ENCODE peak calls at places on chromosomes 16 and 17, in five cellular contexts. C is CD14-positive monocyte, Q is A549, I is transverse colon, T is AG10803. A is an unnamed sample.
A peak's percentile ranks its signal among the peaks of the same experiment; 100 is the strongest.

GRCh38 chr16:12228607-12229499 is 252.3 kb downstream of the SNX29 start:
- DNase-seq in C (no peak), T (peak; percentile 86), Q (peak; percentile 57), I (peak; percentile 80), A (no peak)

GRCh38 chr16:69314534-69314933 is 3.4 kb downstream of the VPS4A start:
- DNase-seq in Q (no peak), I (no peak), T (no peak), C (no peak), A (no peak)

GRCh38 chr17:78174870-78175642 is 6.7 kb downstream of the SYNGR2 start:
- DNase-seq in I (peak; percentile 62), Q (no peak), C (no peak), T (no peak), A (no peak)

GRCh38 chr16:66399930-66400329 is 27.2 kb upstream of the BEAN1 start:
- DNase-seq in I (no peak), Q (no peak), C (no peak), T (no peak), A (peak; percentile 32)

GRCh38 chr16:21158208-21159110 is at the start of gene LDAF1:
- DNase-seq in I (peak; percentile 91), T (peak; percentile 69), Q (peak; percentile 75), C (peak; percentile 68), A (peak; percentile 83)

GRCh38 chr17:43822566-43823190 is 10.3 kb downstream of the MPP3 start:
- DNase-seq in I (no peak), C (no peak), T (no peak), Q (no peak), A (no peak)

GRCh38 chr17:14805348-14805747 is 459.8 kb downstream of the PMP22 start:
- DNase-seq in I (no peak), T (peak; percentile 15), C (no peak), Q (no peak), A (no peak)

GRCh38 chr17:29616300-29617048 is 6.2 kb downstream of the CORO6 start:
- DNase-seq in T (no peak), I (no peak), Q (no peak), C (no peak), A (no peak)

GRCh38 chr17:16491703-16492612 is at the start of gene LRRC75A:
- DNase-seq in C (no peak), I (peak; percentile 57), T (peak; percentile 22), Q (peak; percentile 53), A (peak; percentile 76)

GRCh38 chr17:83089322-83090156 is 10.1 kb downstream of the METRNL start:
- DNase-seq in T (no peak), Q (no peak), I (peak; percentile 78), C (peak; percentile 91), A (no peak)

GRCh38 chr17:43570518-43570928 is 24.4 kb upstream of the ETV4 start:
- DNase-seq in C (no peak), I (no peak), T (peak; percentile 68), Q (no peak), A (no peak)

GRCh38 chr17:71453876-71454422 is 666.9 kb upstream of the SOX9 start:
- DNase-seq in I (no peak), Q (no peak), T (no peak), C (no peak), A (no peak)

GRCh38 chr17:72665841-72666518 is 426.5 kb downstream of the SLC39A11 start:
- DNase-seq in I (no peak), Q (no peak), C (no peak), T (peak; percentile 43), A (no peak)

GRCh38 chr17:39225974-39226683 is 384 bp upstream of the STAC2 start:
- DNase-seq in C (no peak), I (peak; percentile 46), Q (peak; percentile 91), T (no peak), A (peak; percentile 91)

GRCh38 chr17:7631398-7632380 is 1.8 kb downstream of the SHBG start:
- DNase-seq in T (no peak), C (no peak), I (no peak), Q (no peak), A (no peak)

GRCh38 chr16:70728145-70728544 is 42.3 kb upstream of the MTSS2 start:
- DNase-seq in Q (no peak), I (no peak), T (no peak), C (no peak), A (no peak)

GRCh38 chr17:65855245-65855644 is 293.8 kb upstream of the AXIN2 start:
- DNase-seq in T (peak; percentile 6), C (no peak), Q (peak; percentile 28), I (no peak), A (no peak)

GRCh38 chr17:57369509-57369945 is 113.2 kb downstream of the MSI2 start:
- DNase-seq in Q (no peak), I (no peak), T (peak; percentile 7), C (no peak), A (no peak)

GRCh38 chr17:17837966-17838962 is 1.5 kb upstream of the SREBF1 start:
- DNase-seq in T (no peak), C (no peak), I (peak; percentile 64), Q (peak; percentile 77), A (no peak)

GRCh38 chr17:47315451-47316266 is 8.1 kb upstream of the EFCAB13 start:
- DNase-seq in C (no peak), I (peak; percentile 33), T (peak; percentile 79), Q (peak; percentile 84), A (no peak)

GRCh38 chr17:71899317-71899716 is 221.5 kb upstream of the SOX9 start:
- DNase-seq in I (no peak), Q (no peak), T (no peak), C (no peak), A (no peak)

GRCh38 chr17:7997186-7997585 is 5.2 kb upstream of the GUCY2D start:
- DNase-seq in Q (peak; percentile 68), T (peak; percentile 22), C (no peak), I (peak; percentile 67), A (no peak)

GRCh38 chr16:67115649-67116048 is 5.9 kb downstream of the PHAF1 start:
- DNase-seq in I (no peak), Q (peak; percentile 68), T (peak; percentile 91), C (peak; percentile 80), A (no peak)

GRCh38 chr17:48261297-48261880 is 153.8 kb downstream of the SNX11 start:
- DNase-seq in I (peak; percentile 30), C (no peak), T (peak; percentile 17), Q (peak; percentile 74), A (no peak)

GRCh38 chr17:39781814-39782213 is 44.1 kb downstream of the GRB7 start:
- DNase-seq in I (no peak), C (no peak), Q (no peak), T (no peak), A (no peak)

GRCh38 chr17:82644148-82644547 is 4.1 kb downstream of the WDR45B start:
- DNase-seq in T (no peak), I (no peak), C (no peak), Q (no peak), A (no peak)

GRCh38 chr17:9958586-9959281 is 53.7 kb upstream of the RCVRN start:
- DNase-seq in C (peak; percentile 51), I (no peak), Q (no peak), T (no peak), A (no peak)

GRCh38 chr17:75069783-75070182 is 18.0 kb upstream of the SLC16A5 start:
- DNase-seq in Q (peak; percentile 78), C (no peak), T (peak; percentile 33), I (no peak), A (no peak)

GRCh38 chr17:3647769-3648540 is 11.4 kb downstream of the CTNS start:
- DNase-seq in T (peak; percentile 74), Q (peak; percentile 62), C (no peak), I (peak; percentile 67), A (no peak)
- TF ChIP-seq CTCF in T (peak; percentile 67), Q (peak; percentile 55), C (peak; percentile 23), I (peak; percentile 47), A (peak; percentile 74)

DNA sequence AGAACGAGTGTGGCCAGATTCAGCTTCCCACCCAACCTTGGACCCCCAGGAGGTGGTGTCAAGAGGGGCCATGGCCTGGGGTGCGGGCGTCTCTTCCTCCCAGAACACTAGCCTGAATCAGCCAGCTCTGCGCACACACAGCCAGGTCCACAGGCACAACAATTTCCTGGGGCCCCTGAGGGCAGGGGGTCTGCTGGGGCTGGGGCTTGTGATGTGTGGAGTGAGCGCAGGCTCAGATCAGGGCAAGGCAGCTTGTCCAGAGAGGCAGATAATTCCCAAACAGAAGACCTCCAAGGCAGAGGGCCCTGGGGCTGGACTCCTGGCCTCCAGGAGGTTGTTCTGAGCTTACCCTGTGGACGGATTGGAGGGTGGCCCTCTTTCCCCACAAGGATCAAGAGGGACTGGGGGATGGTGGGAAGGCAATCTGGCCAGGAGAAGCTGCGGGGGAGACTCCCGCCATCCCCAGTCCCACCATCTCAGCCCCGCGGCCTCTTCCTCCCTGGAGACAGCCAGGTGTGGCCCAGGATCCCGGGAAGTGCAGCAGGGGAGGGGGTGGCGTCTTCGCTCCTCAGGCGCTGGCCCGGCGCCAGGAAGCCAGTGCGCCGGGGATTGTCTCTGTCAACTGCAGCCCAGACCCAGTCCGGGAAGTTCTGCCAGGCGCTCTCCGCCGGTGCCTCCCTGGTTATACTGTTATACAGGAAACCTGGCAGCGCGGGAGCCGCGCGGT is 52.0 kb upstream of the AMZ2 start:
- DNase-seq in Q (no peak), I (no peak), C (no peak), T (no peak), A (no peak)
- TF ChIP-seq CTCF in Q (no peak), I (no peak), C (no peak), T (no peak), A (no peak)

GRCh38 chr16:2468725-2469398 is 2.2 kb upstream of the NTN3 start:
- DNase-seq in Q (peak; percentile 44), T (no peak), I (no peak), C (no peak), A (no peak)

GRCh38 chr16:2468142-2468724 is 2.9 kb upstream of the NTN3 start:
- DNase-seq in T (no peak), Q (peak; percentile 23), I (no peak), C (no peak), A (no peak)

GRCh38 chr16:2467301-2468141 is 3.6 kb upstream of the NTN3 start:
- DNase-seq in I (peak; percentile 66), C (no peak), T (peak; percentile 61), Q (peak; percentile 87), A (no peak)

GRCh38 chr16:2465653-2466415 is 5.3 kb upstream of the NTN3 start:
- DNase-seq in Q (peak; percentile 25), I (no peak), C (no peak), T (no peak), A (no peak)

GRCh38 chr16:2466667-2467300 is 4.3 kb upstream of the NTN3 start:
- DNase-seq in T (no peak), C (no peak), Q (no peak), I (no peak), A (no peak)
- TF ChIP-seq CTCF in T (no peak), C (no peak), Q (no peak), I (no peak), A (no peak)

GRCh38 chr17:20225162-20226115 is 216.3 kb downstream of the SPECC1 start:
- DNase-seq in I (no peak), Q (no peak), C (no peak), T (no peak), A (no peak)
- TF ChIP-seq CTCF in I (no peak), Q (peak; percentile 45), C (no peak), T (no peak), A (no peak)

A was measured in type B pancreatic cell.